ENCODE peak calls at places on chromosomes 12 and 14, in six cellular contexts. O is heart right ventricle, K is lower lobe of right lung, R is ascending aorta, W is GM12878, H is GM20000. J is an unnamed sample.

GRCh38 chr14:104570869-104571635 is 8.5 kb upstream of the C14orf180 start:
- DNase-seq in K (no peak), R (no peak), H (no peak), W (no peak), O (no peak), J (no peak)

GRCh38 chr12:72448805-72449204 is 176.6 kb downstream of the TRHDE start:
- DNase-seq in H (no peak), W (no peak), K (no peak), O (no peak), R (no peak), J (no peak)

GRCh38 chr12:14769462-14769836 is 33.8 kb downstream of the WBP11 start:
- DNase-seq in H (peak), O (peak), K (peak), W (no peak), R (peak), J (no peak)

GRCh38 chr12:2494490-2495192 is 300.1 kb upstream of the FKBP4 start:
- DNase-seq in K (no peak), H (no peak), O (no peak), R (no peak), W (no peak), J (no peak)

GRCh38 chr12:2768224-2768961 is 26.4 kb upstream of the FKBP4 start:
- DNase-seq in K (no peak), H (no peak), W (no peak), O (no peak), R (no peak), J (no peak)

GRCh38 chr12:111455448-111456320 is 50.0 kb downstream of the SH2B3 start:
- DNase-seq in R (no peak), O (no peak), K (no peak), H (no peak), W (no peak), J (no peak)

GRCh38 chr12:54040148-54040494 is 7.3 kb downstream of the HOXC5 start:
- DNase-seq in H (no peak), O (no peak), K (no peak), R (no peak), W (no peak), J (no peak)

GRCh38 chr12:126492181-126492580 is 1426.9 kb downstream of the AACS start:
- DNase-seq in K (no peak), W (no peak), O (no peak), R (no peak), H (no peak), J (no peak)

DNA sequence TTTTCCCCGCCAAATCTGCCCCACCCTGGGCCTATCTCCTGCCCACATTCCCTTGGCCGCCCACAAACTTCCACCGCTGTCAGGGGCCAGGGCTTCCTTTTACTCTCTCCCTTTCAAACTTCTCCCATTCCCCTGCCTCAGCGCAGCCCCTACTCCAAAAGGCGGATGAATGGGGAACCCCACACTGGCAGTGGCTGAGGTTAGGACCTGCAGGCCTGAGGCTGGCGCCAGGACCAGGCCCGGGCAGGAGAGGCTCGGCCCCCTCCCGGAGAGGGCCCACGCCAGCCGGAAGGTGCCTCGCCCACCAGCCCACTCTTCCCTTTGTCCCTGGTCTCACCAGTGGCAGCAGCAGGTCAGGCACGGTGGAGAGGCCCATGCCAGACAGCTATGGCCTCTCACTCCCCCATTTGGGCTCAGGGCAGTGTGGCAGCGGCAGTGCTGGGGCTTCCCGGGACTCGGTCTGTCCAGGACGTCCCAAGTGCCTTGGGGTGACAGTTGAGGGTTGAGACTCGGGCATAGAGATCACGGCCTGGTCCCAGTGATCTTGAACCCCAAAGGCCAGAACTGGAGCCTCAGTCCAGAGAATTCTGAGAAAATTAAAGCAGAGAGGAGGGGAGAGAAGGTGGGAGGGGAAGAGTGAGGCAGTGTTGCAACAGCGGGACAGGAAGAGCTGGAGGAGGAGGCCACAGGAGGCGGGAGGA is at the start of gene TNFRSF1A:
- DNase-seq in W (no peak), K (peak), O (peak), H (peak), R (peak), J (peak)
- TF ChIP-seq CTCF in W (no peak), K (no peak), O (no peak), H (no peak), R (no peak), J (no peak)

GRCh38 chr14:64671591-64671990 is 32.6 kb upstream of the PLEKHG3 start:
- DNase-seq in H (peak), K (no peak), W (no peak), R (no peak), O (no peak), J (no peak)
- TF ChIP-seq CTCF in H (peak), K (peak), W (peak), R (peak), O (peak), J (peak)

GRCh38 chr12:96208801-96209534 is 14.8 kb downstream of the ELK3 start:
- DNase-seq in W (no peak), H (no peak), O (no peak), K (no peak), R (peak), J (no peak)
- TF ChIP-seq CTCF in W (no peak), H (no peak), O (peak), K (no peak), R (no peak), J (no peak)

GRCh38 chr14:55577229-55577628 is 2.8 kb upstream of the KTN1 start:
- DNase-seq in O (no peak), W (no peak), K (no peak), H (no peak), R (no peak), J (no peak)
- TF ChIP-seq CTCF in O (no peak), W (no peak), K (no peak), H (no peak), R (no peak), J (no peak)

GRCh38 chr12:131755305-131756113 is 44.6 kb downstream of the SFSWAP start:
- DNase-seq in W (no peak), O (no peak), K (no peak), R (no peak), H (peak), J (peak)
- TF ChIP-seq CTCF in W (peak), O (peak), K (no peak), R (no peak), H (peak), J (peak)

DNA sequence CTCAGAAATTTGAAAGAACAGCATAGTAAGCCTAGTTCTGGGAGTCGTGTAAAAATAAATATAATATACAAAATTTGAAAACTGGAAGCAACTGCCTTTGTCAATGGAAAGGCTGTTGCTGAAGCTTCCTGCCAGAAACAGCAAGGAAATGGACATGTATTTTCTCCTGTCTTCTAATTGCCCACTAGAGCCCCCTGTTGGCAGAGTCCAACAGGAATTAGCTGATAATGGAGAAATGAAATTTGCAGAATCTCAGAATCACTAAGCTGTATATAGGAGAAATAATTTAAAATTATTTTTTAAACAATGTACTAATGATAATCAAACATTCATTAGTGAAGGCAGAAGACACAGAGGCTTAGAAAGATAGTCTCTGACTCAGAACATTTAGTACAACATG is 414.8 kb downstream of the SLC6A15 start:
- DNase-seq in O (no peak), H (no peak), K (no peak), W (no peak), R (no peak), J (peak)
- TF ChIP-seq CTCF in O (no peak), H (no peak), K (no peak), W (peak), R (no peak), J (peak)